ENCODE peak calls at places on chromosome 22, in six cellular contexts. U is psoas muscle; H is left ventricle myocardium inferior; R is endothelial cell of umbilical vein; M is CD8-positive, alpha-beta T cell; T is effector memory CD4-positive, alpha-beta T cell. P is an unnamed sample.
A peak's percentile ranks its signal among the peaks of the same experiment; 100 is the strongest.

GRCh38 chr22:39472570-39473556 is 16.1 kb downstream of the MGAT3 start:
- DNase-seq in U (no peak), H (no peak), R (no peak), M (no peak), T (no peak), P (no peak)

GRCh38 chr22:48635825-48636224 is 1191.8 kb downstream of the BRD1 start:
- DNase-seq in U (no peak), H (no peak), R (no peak), M (peak; percentile 11), T (no peak), P (no peak)

GRCh38 chr22:43449205-43449830 is 37.5 kb downstream of the MPPED1 start:
- DNase-seq in U (no peak), H (no peak), R (no peak), M (no peak), T (no peak), P (no peak)

GRCh38 chr22:36767035-36767775 is 8.7 kb downstream of the IFT27 start:
- DNase-seq in U (no peak), H (no peak), R (no peak), M (no peak), T (no peak), P (no peak)

GRCh38 chr22:32996702-32997101 is 61.5 kb downstream of the SYN3 start:
- DNase-seq in U (peak; percentile 85), H (peak; percentile 78), R (no peak), M (no peak), T (no peak), P (no peak)

GRCh38 chr22:49574205-49574604 is 253.5 kb downstream of the BRD1 start:
- DNase-seq in U (no peak), H (no peak), R (no peak), M (no peak), T (no peak), P (no peak)

GRCh38 chr22:33909075-33909458 is 11.2 kb downstream of the LARGE1 start:
- DNase-seq in U (no peak), H (no peak), R (no peak), M (no peak), T (no peak), P (no peak)

GRCh38 chr22:38310518-38311330 is 6.5 kb downstream of the CSNK1E start:
- DNase-seq in U (no peak), H (no peak), R (no peak), M (no peak), T (no peak), P (no peak)

GRCh38 chr22:35742342-35743100 is 24.8 kb downstream of the APOL5 start:
- DNase-seq in U (no peak), H (no peak), R (peak; percentile 63), M (no peak), T (no peak), P (no peak)

GRCh38 chr22:37782340-37783168 is 25.2 kb upstream of the GCAT start:
- DNase-seq in U (no peak), H (no peak), R (peak; percentile 29), M (no peak), T (no peak), P (no peak)

DNA sequence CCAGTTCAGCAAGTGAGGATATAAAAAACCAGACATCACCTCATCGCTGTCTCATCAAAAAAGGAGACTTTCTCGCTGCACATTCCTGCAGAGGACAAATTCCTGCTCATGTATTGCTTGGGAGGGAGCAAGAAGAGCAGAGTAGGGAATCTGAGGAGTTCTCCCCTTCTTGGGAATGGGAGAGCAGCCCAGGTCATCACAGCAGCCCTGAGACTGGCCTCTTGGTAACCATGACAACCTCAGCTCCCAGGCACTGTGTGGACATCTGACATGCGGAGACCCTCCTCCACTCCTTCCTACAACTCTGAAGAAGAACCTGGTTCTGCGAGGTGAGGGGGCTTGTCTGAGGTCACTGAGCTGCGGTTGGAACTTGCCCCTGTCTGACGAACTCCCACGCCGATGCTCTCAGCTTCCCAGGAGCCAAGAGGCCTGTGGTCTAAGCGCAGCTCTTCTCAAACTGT is 17.9 kb downstream of the RFPL1 start:
- DNase-seq in U (no peak), H (no peak), R (no peak), M (no peak), T (no peak), P (no peak)
- H3K27ac ChIP-seq in U (no peak overlapping the region), H (no peak overlapping the region), R (no peak overlapping the region), M (no peak overlapping the region), T (no peak overlapping the region), P (no peak overlapping the region)

GRCh38 chr22:27456696-27457503 is 344.7 kb downstream of the MN1 start:
- DNase-seq in U (no peak), H (no peak), R (peak; percentile 29), M (no peak), T (no peak), P (no peak)
- H3K27ac ChIP-seq in U (no peak overlapping the region), H (no peak overlapping the region), R (peak overlapping the region; percentile 32), M (no peak overlapping the region), T (no peak overlapping the region), P (no peak overlapping the region)

GRCh38 chr22:30305519-30305905 is 16.2 kb upstream of the CASTOR1 start:
- DNase-seq in U (peak; percentile 71), H (peak; percentile 78), R (peak; percentile 55), M (peak; percentile 53), T (no peak), P (no peak)
- H3K27ac ChIP-seq in U (peak overlapping the region; percentile 30), H (peak overlapping the region; percentile 87), R (peak overlapping the region; percentile 41), M (peak overlapping the region; percentile 62), T (peak overlapping the region; percentile 71), P (peak overlapping the region; percentile 63)

GRCh38 chr22:25478111-25478510 is 86.4 kb upstream of the GRK3 start:
- DNase-seq in U (no peak), H (no peak), R (no peak), M (no peak), T (no peak), P (no peak)

GRCh38 chr22:25477358-25477757 is 87.1 kb upstream of the GRK3 start:
- DNase-seq in U (no peak), H (no peak), R (no peak), M (no peak), T (no peak), P (no peak)

GRCh38 chr22:25472382-25472781 is 92.1 kb upstream of the GRK3 start:
- DNase-seq in U (no peak), H (no peak), R (no peak), M (no peak), T (no peak), P (no peak)

GRCh38 chr22:25478573-25478972 is 85.9 kb upstream of the GRK3 start:
- DNase-seq in U (no peak), H (no peak), R (no peak), M (no peak), T (no peak), P (no peak)

GRCh38 chr22:25475554-25476022 is 88.9 kb upstream of the GRK3 start:
- DNase-seq in U (no peak), H (no peak), R (peak; percentile 89), M (no peak), T (no peak), P (no peak)
- H3K27ac ChIP-seq in U (no peak overlapping the region), H (no peak overlapping the region), R (peak overlapping the region; percentile 23), M (no peak overlapping the region), T (no peak overlapping the region), P (no peak overlapping the region)

GRCh38 chr22:19275104-19275503 is 16.4 kb downstream of the CLTCL1 start:
- DNase-seq in U (no peak), H (no peak), R (no peak), M (no peak), T (no peak), P (no peak)

GRCh38 chr22:19271856-19272535 is 19.5 kb downstream of the CLTCL1 start:
- DNase-seq in U (no peak), H (no peak), R (no peak), M (no peak), T (no peak), P (no peak)

GRCh38 chr22:19275919-19276600 is 15.5 kb downstream of the CLTCL1 start:
- DNase-seq in U (no peak), H (no peak), R (no peak), M (no peak), T (no peak), P (no peak)

GRCh38 chr22:19277785-19278184 is 13.7 kb downstream of the CLTCL1 start:
- DNase-seq in U (no peak), H (no peak), R (no peak), M (no peak), T (no peak), P (no peak)

GRCh38 chr22:19275513-19275912 is 16.0 kb downstream of the CLTCL1 start:
- DNase-seq in U (no peak), H (no peak), R (no peak), M (no peak), T (no peak), P (no peak)
- H3K27ac ChIP-seq in U (peak overlapping the region; percentile 74), H (no peak overlapping the region), R (no peak overlapping the region), M (no peak overlapping the region), T (no peak overlapping the region), P (no peak overlapping the region)

GRCh38 chr22:20859615-20860014 is 808 bp downstream of the SNAP29 start:
- DNase-seq in U (no peak), H (no peak), R (no peak), M (no peak), T (no peak), P (no peak)

GRCh38 chr22:20857838-20858614 is 585 bp downstream of the PI4KA start:
- DNase-seq in U (peak; percentile 87), H (peak; percentile 85), R (peak; percentile 88), M (peak; percentile 81), T (peak; percentile 77), P (peak; percentile 79)

GRCh38 chr22:20862540-20862939 is 3.7 kb downstream of the SNAP29 start:
- DNase-seq in U (no peak), H (no peak), R (no peak), M (no peak), T (no peak), P (no peak)

GRCh38 chr22:20857247-20857643 is 1.4 kb downstream of the PI4KA start:
- DNase-seq in U (no peak), H (no peak), R (no peak), M (no peak), T (no peak), P (no peak)

DNA sequence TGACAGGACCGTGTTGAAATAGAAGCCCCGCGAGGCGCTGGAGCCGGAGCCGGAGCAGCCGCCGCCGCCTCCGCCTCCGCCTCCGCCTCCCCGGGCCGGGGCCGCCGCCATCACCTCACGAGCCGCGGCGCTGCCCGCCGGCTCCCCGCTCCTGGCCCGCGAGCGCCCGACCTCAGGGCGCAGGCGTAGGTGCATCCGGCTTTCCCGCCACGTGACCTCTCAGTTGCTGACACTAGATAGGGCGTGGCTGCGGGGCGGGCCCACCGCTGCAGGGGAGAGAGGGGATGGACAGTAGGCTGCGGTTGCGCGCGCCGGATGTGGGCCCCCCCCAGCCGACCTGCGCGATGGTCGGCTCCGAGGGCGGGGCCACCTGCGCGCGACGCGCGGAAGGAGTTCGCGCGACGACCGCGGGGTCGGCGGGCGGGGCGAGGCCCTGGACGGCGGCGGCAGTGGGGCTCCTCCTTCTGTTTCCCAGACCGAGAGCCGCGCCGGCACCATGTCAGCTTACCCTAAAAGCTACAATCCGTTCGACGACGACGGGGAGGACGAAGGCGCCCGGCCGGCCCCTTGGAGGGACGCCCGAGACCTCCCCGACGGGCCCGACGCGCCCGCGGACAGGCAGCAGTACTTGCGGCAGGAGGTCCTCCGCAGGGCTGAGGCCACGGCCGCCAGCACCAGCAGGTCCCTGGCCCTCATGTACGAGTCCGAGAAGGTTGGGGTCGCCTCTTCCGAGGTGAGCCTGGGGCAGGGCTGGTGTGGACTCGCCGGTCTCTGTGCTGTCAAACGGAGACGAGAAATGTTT is at the start of the genes PI4KA and SNAP29:
- DNase-seq in U (peak; percentile 100), H (peak; percentile 99), R (peak; percentile 97), M (peak; percentile 99), T (peak; percentile 98), P (peak; percentile 97)
- H3K27ac ChIP-seq in U (peak within 1 kb of the TSS; percentile 91), H (peak within 1 kb of the TSS; percentile 94), R (peak within 1 kb of the TSS; percentile 50), M (peak within 1 kb of the TSS; percentile 72), T (peak within 1 kb of the TSS; percentile 72), P (peak within 1 kb of the TSS; percentile 86)